ENCODE peak calls at places on chromosomes 7 and 10, in seven cellular contexts. V, Y, L, M, C, F and H are unnamed samples.

GRCh38 chr7:132516042-132516840 is 60.0 kb downstream of the PLXNA4 start:
- DNase-seq in Y (peak), M (no peak), F (peak), C (no peak), L (no peak), V (peak), H (peak)

GRCh38 chr7:155422599-155423336 is 35.2 kb upstream of the EN2 start:
- DNase-seq in L (no peak), M (no peak), C (no peak), Y (no peak), F (no peak), V (no peak), H (no peak)

GRCh38 chr7:159093351-159093971 is 51.2 kb downstream of the VIPR2 start:
- DNase-seq in M (no peak), C (no peak), L (no peak), Y (no peak), V (no peak), F (no peak), H (no peak)

GRCh38 chr7:134941947-134942346 is 44.4 kb upstream of the AGBL3 start:
- DNase-seq in F (no peak), V (no peak), Y (no peak), L (no peak), M (no peak), C (no peak), H (no peak)

GRCh38 chr7:1847260-1848001 is 177.4 kb downstream of the ELFN1 start:
- DNase-seq in Y (peak), M (no peak), V (no peak), L (no peak), F (no peak), C (no peak), H (no peak)

GRCh38 chr10:119135517-119135890 is 30.0 kb downstream of the SFXN4 start:
- DNase-seq in F (no peak), Y (no peak), V (no peak), L (no peak), C (no peak), M (peak), H (no peak)

GRCh38 chr10:91614254-91614624 is 18.6 kb downstream of the PPP1R3C start:
- DNase-seq in Y (no peak), C (no peak), L (no peak), V (peak), M (no peak), F (peak), H (no peak)

GRCh38 chr10:4051011-4051407 is 266.0 kb upstream of the KLF6 start:
- DNase-seq in M (no peak), C (peak), L (no peak), V (no peak), Y (peak), F (no peak), H (no peak)

GRCh38 chr10:86337121-86337601 is 29.4 kb downstream of the GRID1 start:
- DNase-seq in Y (no peak), L (no peak), F (no peak), C (no peak), M (no peak), V (no peak), H (no peak)

GRCh38 chr7:123615344-123615743 is 13.7 kb downstream of the ASB15 start:
- DNase-seq in M (no peak), L (no peak), C (no peak), V (peak), Y (no peak), F (no peak), H (no peak)

GRCh38 chr10:114859227-114859626 is 37.6 kb downstream of the FHIP2A start:
- DNase-seq in Y (no peak), V (no peak), C (no peak), F (no peak), M (no peak), L (no peak), H (no peak)

GRCh38 chr7:132998763-132999162 is 83.1 kb downstream of the CHCHD3 start:
- DNase-seq in Y (no peak), F (no peak), V (no peak), M (no peak), C (no peak), L (peak), H (peak)

GRCh38 chr7:16509829-16510228 is 16.8 kb upstream of the LRRC72 start:
- DNase-seq in Y (no peak), M (no peak), V (no peak), F (no peak), C (no peak), L (no peak), H (no peak)

GRCh38 chr7:47591655-47592572 is 10.0 kb upstream of the TNS3 start:
- DNase-seq in Y (no peak), M (no peak), C (no peak), F (no peak), L (peak), V (no peak), H (peak)

GRCh38 chr10:4130685-4131084 is 345.7 kb upstream of the KLF6 start:
- DNase-seq in M (no peak), Y (no peak), C (no peak), F (no peak), L (no peak), V (no peak), H (no peak)

GRCh38 chr7:78232806-78233205 is 434.2 kb downstream of the PHTF2 start:
- DNase-seq in M (no peak), C (no peak), Y (no peak), F (no peak), V (no peak), L (no peak), H (no peak)

GRCh38 chr10:18582803-18583202 is 68.6 kb downstream of the NSUN6 start:
- DNase-seq in F (peak), L (no peak), Y (no peak), C (no peak), V (no peak), M (no peak), H (no peak)

GRCh38 chr10:98957801-98958200 is 277.9 kb downstream of the HPSE2 start:
- DNase-seq in V (no peak), L (no peak), F (no peak), C (no peak), Y (no peak), M (no peak), H (no peak)

GRCh38 chr7:71974611-71975010 is 437.5 kb downstream of the CALN1 start:
- DNase-seq in M (no peak), V (no peak), Y (no peak), L (no peak), C (no peak), F (no peak), H (no peak)

GRCh38 chr7:66047426-66047825 is 28.2 kb upstream of the ASL start:
- DNase-seq in V (peak), F (peak), Y (no peak), L (no peak), M (no peak), C (peak), H (no peak)

GRCh38 chr7:99459087-99459486 is 6.9 kb downstream of the ATP5MF start:
- DNase-seq in M (peak), C (no peak), F (no peak), V (no peak), Y (no peak), L (peak), H (no peak)

GRCh38 chr10:6786579-6787031 is 206.5 kb upstream of the PRKCQ start:
- DNase-seq in M (no peak), V (peak), L (peak), F (peak), C (peak), Y (no peak), H (no peak)

GRCh38 chr10:126930506-126931458 is 25.6 kb downstream of the DOCK1 start:
- DNase-seq in M (no peak), C (no peak), Y (no peak), F (no peak), V (peak), L (no peak), H (no peak)

GRCh38 chr7:4245135-4245865 is 436.8 kb upstream of the FOXK1 start:
- DNase-seq in F (no peak), Y (no peak), L (no peak), C (no peak), M (no peak), V (no peak), H (no peak)

GRCh38 chr7:152074673-152075072 is 49.2 kb downstream of the GALNT11 start:
- DNase-seq in Y (no peak), C (no peak), F (no peak), M (no peak), L (no peak), V (no peak), H (peak)